ENCODE peak calls at places on chromosomes 3 and 15, in seven cellular contexts. One of them, this sample, is unnamed.

GRCh38 chr15:78931439-78931981 is 13.3 kb downstream of the CTSH start:
- DNase-seq in activated T-helper 1 cell treated with Interleukin-2 at 50 U/mL for 16 hours: no peak
- DNase-seq in CD4-positive, CD25-positive, alpha-beta regulatory T cell: no peak
- DNase-seq in caudate nucleus: no peak
- DNase-seq in substantia nigra: no peak
- DNase-seq in HEK293T: no peak
- DNase-seq in lower lobe of right lung: no peak
- DNase-seq in this sample: no peak

GRCh38 chr15:89802231-89802928 is 12.3 kb downstream of the ANPEP start:
- DNase-seq in caudate nucleus: no peak
- DNase-seq in CD4-positive, CD25-positive, alpha-beta regulatory T cell: no peak
- DNase-seq in HEK293T: no peak
- DNase-seq in substantia nigra: no peak
- DNase-seq in lower lobe of right lung: no peak
- DNase-seq in activated T-helper 1 cell treated with Interleukin-2 at 50 U/mL for 16 hours: no peak
- DNase-seq in this sample: no peak

GRCh38 chr3:74420538-74421128 is 193.8 kb downstream of the CNTN3 start:
- DNase-seq in activated T-helper 1 cell treated with Interleukin-2 at 50 U/mL for 16 hours: no peak
- DNase-seq in lower lobe of right lung: no peak
- DNase-seq in HEK293T: no peak
- DNase-seq in caudate nucleus: no peak
- DNase-seq in CD4-positive, CD25-positive, alpha-beta regulatory T cell: no peak
- DNase-seq in substantia nigra: no peak
- DNase-seq in this sample: no peak

GRCh38 chr3:33911525-33912322 is 113.3 kb downstream of the PDCD6IP start:
- DNase-seq in caudate nucleus: no peak
- DNase-seq in substantia nigra: no peak
- DNase-seq in HEK293T: no peak
- DNase-seq in lower lobe of right lung: no peak
- DNase-seq in activated T-helper 1 cell treated with Interleukin-2 at 50 U/mL for 16 hours: no peak
- DNase-seq in CD4-positive, CD25-positive, alpha-beta regulatory T cell: no peak
- DNase-seq in this sample: no peak

GRCh38 chr3:116886202-116886893 is 176.8 kb downstream of the TUSC7 start:
- DNase-seq in CD4-positive, CD25-positive, alpha-beta regulatory T cell: no peak
- DNase-seq in lower lobe of right lung: no peak
- DNase-seq in activated T-helper 1 cell treated with Interleukin-2 at 50 U/mL for 16 hours: no peak
- DNase-seq in substantia nigra: no peak
- DNase-seq in caudate nucleus: no peak
- DNase-seq in HEK293T: no peak
- DNase-seq in this sample: no peak

GRCh38 chr15:81292516-81293001 is 31.4 kb downstream of the STARD5 start:
- DNase-seq in CD4-positive, CD25-positive, alpha-beta regulatory T cell: peak
- DNase-seq in HEK293T: no peak
- DNase-seq in substantia nigra: no peak
- DNase-seq in activated T-helper 1 cell treated with Interleukin-2 at 50 U/mL for 16 hours: no peak
- DNase-seq in lower lobe of right lung: no peak
- DNase-seq in caudate nucleus: no peak
- DNase-seq in this sample: no peak

GRCh38 chr15:38551720-38552627 is 12.6 kb downstream of the RASGRP1 start:
- DNase-seq in substantia nigra: no peak
- DNase-seq in activated T-helper 1 cell treated with Interleukin-2 at 50 U/mL for 16 hours: no peak
- DNase-seq in caudate nucleus: no peak
- DNase-seq in CD4-positive, CD25-positive, alpha-beta regulatory T cell: no peak
- DNase-seq in HEK293T: no peak
- DNase-seq in lower lobe of right lung: no peak
- DNase-seq in this sample: peak

GRCh38 chr3:54917862-54918261 is 10.0 kb downstream of the LRTM1 start:
- DNase-seq in activated T-helper 1 cell treated with Interleukin-2 at 50 U/mL for 16 hours: no peak
- DNase-seq in CD4-positive, CD25-positive, alpha-beta regulatory T cell: no peak
- DNase-seq in lower lobe of right lung: no peak
- DNase-seq in caudate nucleus: no peak
- DNase-seq in HEK293T: no peak
- DNase-seq in substantia nigra: no peak
- DNase-seq in this sample: no peak

GRCh38 chr15:99106417-99107220 is 1.7 kb downstream of the SYNM start:
- DNase-seq in HEK293T: no peak
- DNase-seq in substantia nigra: no peak
- DNase-seq in caudate nucleus: no peak
- DNase-seq in CD4-positive, CD25-positive, alpha-beta regulatory T cell: no peak
- DNase-seq in activated T-helper 1 cell treated with Interleukin-2 at 50 U/mL for 16 hours: no peak
- DNase-seq in lower lobe of right lung: peak
- DNase-seq in this sample: peak

GRCh38 chr3:179068779-179069530 is 2.7 kb downstream of the ZMAT3 start:
- DNase-seq in caudate nucleus: peak
- DNase-seq in substantia nigra: no peak
- DNase-seq in CD4-positive, CD25-positive, alpha-beta regulatory T cell: peak
- DNase-seq in HEK293T: no peak
- DNase-seq in lower lobe of right lung: no peak
- DNase-seq in activated T-helper 1 cell treated with Interleukin-2 at 50 U/mL for 16 hours: no peak
- DNase-seq in this sample: peak

GRCh38 chr3:136353461-136353860 is 103.3 kb downstream of the PCCB start:
- DNase-seq in lower lobe of right lung: no peak
- DNase-seq in CD4-positive, CD25-positive, alpha-beta regulatory T cell: no peak
- DNase-seq in caudate nucleus: no peak
- DNase-seq in activated T-helper 1 cell treated with Interleukin-2 at 50 U/mL for 16 hours: no peak
- DNase-seq in substantia nigra: no peak
- DNase-seq in HEK293T: no peak
- DNase-seq in this sample: peak

GRCh38 chr3:41819200-41819599 is 142.7 kb downstream of the ULK4 start:
- DNase-seq in substantia nigra: no peak
- DNase-seq in activated T-helper 1 cell treated with Interleukin-2 at 50 U/mL for 16 hours: no peak
- DNase-seq in CD4-positive, CD25-positive, alpha-beta regulatory T cell: no peak
- DNase-seq in lower lobe of right lung: no peak
- DNase-seq in HEK293T: no peak
- DNase-seq in caudate nucleus: no peak
- DNase-seq in this sample: no peak

GRCh38 chr3:127370906-127371305 is 83.1 kb upstream of the PRR20G start:
- DNase-seq in caudate nucleus: no peak
- DNase-seq in HEK293T: no peak
- DNase-seq in activated T-helper 1 cell treated with Interleukin-2 at 50 U/mL for 16 hours: no peak
- DNase-seq in CD4-positive, CD25-positive, alpha-beta regulatory T cell: no peak
- DNase-seq in lower lobe of right lung: no peak
- DNase-seq in substantia nigra: no peak
- DNase-seq in this sample: no peak

GRCh38 chr3:184169896-184170875 is 4.5 kb upstream of the AP2M1 start:
- DNase-seq in substantia nigra: no peak
- DNase-seq in HEK293T: no peak
- DNase-seq in lower lobe of right lung: no peak
- DNase-seq in activated T-helper 1 cell treated with Interleukin-2 at 50 U/mL for 16 hours: no peak
- DNase-seq in CD4-positive, CD25-positive, alpha-beta regulatory T cell: no peak
- DNase-seq in caudate nucleus: no peak
- DNase-seq in this sample: no peak

GRCh38 chr3:122961146-122961545 is 66.4 kb downstream of the SEMA5B start:
- DNase-seq in lower lobe of right lung: no peak
- DNase-seq in caudate nucleus: no peak
- DNase-seq in activated T-helper 1 cell treated with Interleukin-2 at 50 U/mL for 16 hours: no peak
- DNase-seq in HEK293T: no peak
- DNase-seq in CD4-positive, CD25-positive, alpha-beta regulatory T cell: no peak
- DNase-seq in substantia nigra: no peak
- DNase-seq in this sample: no peak

GRCh38 chr3:195249858-195250464 is 21.0 kb downstream of the XXYLT1 start:
- DNase-seq in substantia nigra: no peak
- DNase-seq in activated T-helper 1 cell treated with Interleukin-2 at 50 U/mL for 16 hours: no peak
- DNase-seq in CD4-positive, CD25-positive, alpha-beta regulatory T cell: no peak
- DNase-seq in HEK293T: no peak
- DNase-seq in caudate nucleus: no peak
- DNase-seq in lower lobe of right lung: no peak
- DNase-seq in this sample: no peak

GRCh38 chr3:112358311-112358780 is 25.4 kb downstream of the CD200 start:
- DNase-seq in caudate nucleus: no peak
- DNase-seq in HEK293T: no peak
- DNase-seq in activated T-helper 1 cell treated with Interleukin-2 at 50 U/mL for 16 hours: no peak
- DNase-seq in lower lobe of right lung: no peak
- DNase-seq in CD4-positive, CD25-positive, alpha-beta regulatory T cell: no peak
- DNase-seq in substantia nigra: no peak
- DNase-seq in this sample: no peak

GRCh38 chr3:120451670-120452220 is 953 bp upstream of the FSTL1 start:
- DNase-seq in HEK293T: no peak
- DNase-seq in caudate nucleus: no peak
- DNase-seq in activated T-helper 1 cell treated with Interleukin-2 at 50 U/mL for 16 hours: no peak
- DNase-seq in substantia nigra: no peak
- DNase-seq in lower lobe of right lung: no peak
- DNase-seq in CD4-positive, CD25-positive, alpha-beta regulatory T cell: no peak
- DNase-seq in this sample: no peak

GRCh38 chr3:138727371-138727770 is 107.4 kb downstream of the PIK3CB start:
- DNase-seq in lower lobe of right lung: no peak
- DNase-seq in caudate nucleus: no peak
- DNase-seq in HEK293T: no peak
- DNase-seq in CD4-positive, CD25-positive, alpha-beta regulatory T cell: no peak
- DNase-seq in activated T-helper 1 cell treated with Interleukin-2 at 50 U/mL for 16 hours: no peak
- DNase-seq in substantia nigra: no peak
- DNase-seq in this sample: no peak

GRCh38 chr15:91413142-91413541 is 313.1 kb downstream of the SV2B start:
- DNase-seq in substantia nigra: no peak
- DNase-seq in caudate nucleus: no peak
- DNase-seq in lower lobe of right lung: no peak
- DNase-seq in HEK293T: no peak
- DNase-seq in activated T-helper 1 cell treated with Interleukin-2 at 50 U/mL for 16 hours: no peak
- DNase-seq in CD4-positive, CD25-positive, alpha-beta regulatory T cell: no peak
- DNase-seq in this sample: no peak

GRCh38 chr3:13563321-13563720 is 14.4 kb downstream of the FBLN2 start:
- DNase-seq in HEK293T: no peak
- DNase-seq in CD4-positive, CD25-positive, alpha-beta regulatory T cell: no peak
- DNase-seq in activated T-helper 1 cell treated with Interleukin-2 at 50 U/mL for 16 hours: no peak
- DNase-seq in lower lobe of right lung: no peak
- DNase-seq in caudate nucleus: no peak
- DNase-seq in substantia nigra: no peak
- DNase-seq in this sample: no peak

GRCh38 chr15:89401636-89402252 is 67.1 kb upstream of the POLG start:
- DNase-seq in HEK293T: no peak
- DNase-seq in caudate nucleus: no peak
- DNase-seq in substantia nigra: no peak
- DNase-seq in CD4-positive, CD25-positive, alpha-beta regulatory T cell: no peak
- DNase-seq in lower lobe of right lung: no peak
- DNase-seq in activated T-helper 1 cell treated with Interleukin-2 at 50 U/mL for 16 hours: no peak
- DNase-seq in this sample: no peak

GRCh38 chr15:92616621-92617179 is 38.9 kb downstream of the FAM174B start:
- DNase-seq in HEK293T: no peak
- DNase-seq in CD4-positive, CD25-positive, alpha-beta regulatory T cell: no peak
- DNase-seq in lower lobe of right lung: no peak
- DNase-seq in activated T-helper 1 cell treated with Interleukin-2 at 50 U/mL for 16 hours: no peak
- DNase-seq in caudate nucleus: no peak
- DNase-seq in substantia nigra: no peak
- DNase-seq in this sample: no peak

GRCh38 chr3:171966533-171967136 is 72.7 kb upstream of the FNDC3B start:
- DNase-seq in HEK293T: no peak
- DNase-seq in lower lobe of right lung: no peak
- DNase-seq in caudate nucleus: no peak
- DNase-seq in CD4-positive, CD25-positive, alpha-beta regulatory T cell: no peak
- DNase-seq in activated T-helper 1 cell treated with Interleukin-2 at 50 U/mL for 16 hours: no peak
- DNase-seq in substantia nigra: no peak
- DNase-seq in this sample: no peak

GRCh38 chr3:120648290-120648689 is 33.7 kb downstream of the HGD start:
- DNase-seq in caudate nucleus: no peak
- DNase-seq in HEK293T: no peak
- DNase-seq in substantia nigra: no peak
- DNase-seq in lower lobe of right lung: no peak
- DNase-seq in CD4-positive, CD25-positive, alpha-beta regulatory T cell: no peak
- DNase-seq in activated T-helper 1 cell treated with Interleukin-2 at 50 U/mL for 16 hours: no peak
- DNase-seq in this sample: no peak

GRCh38 chr3:169260296-169260695 is 403.2 kb downstream of the MECOM start:
- DNase-seq in HEK293T: no peak
- DNase-seq in lower lobe of right lung: no peak
- DNase-seq in substantia nigra: no peak
- DNase-seq in caudate nucleus: no peak
- DNase-seq in CD4-positive, CD25-positive, alpha-beta regulatory T cell: no peak
- DNase-seq in activated T-helper 1 cell treated with Interleukin-2 at 50 U/mL for 16 hours: no peak
- DNase-seq in this sample: no peak

GRCh38 chr3:108513961-108514360 is 3.6 kb upstream of the MYH15 start:
- DNase-seq in lower lobe of right lung: no peak
- DNase-seq in CD4-positive, CD25-positive, alpha-beta regulatory T cell: no peak
- DNase-seq in substantia nigra: no peak
- DNase-seq in HEK293T: no peak
- DNase-seq in caudate nucleus: no peak
- DNase-seq in activated T-helper 1 cell treated with Interleukin-2 at 50 U/mL for 16 hours: no peak
- DNase-seq in this sample: no peak

GRCh38 chr3:112412494-112412893 is 79.5 kb downstream of the CD200 start:
- DNase-seq in lower lobe of right lung: no peak
- DNase-seq in substantia nigra: no peak
- DNase-seq in HEK293T: no peak
- DNase-seq in CD4-positive, CD25-positive, alpha-beta regulatory T cell: no peak
- DNase-seq in caudate nucleus: no peak
- DNase-seq in activated T-helper 1 cell treated with Interleukin-2 at 50 U/mL for 16 hours: no peak
- DNase-seq in this sample: no peak

GRCh38 chr15:62818691-62819090 is 223.9 kb upstream of the TPM1 start:
- DNase-seq in substantia nigra: no peak
- DNase-seq in CD4-positive, CD25-positive, alpha-beta regulatory T cell: no peak
- DNase-seq in caudate nucleus: no peak
- DNase-seq in HEK293T: no peak
- DNase-seq in activated T-helper 1 cell treated with Interleukin-2 at 50 U/mL for 16 hours: no peak
- DNase-seq in lower lobe of right lung: no peak
- DNase-seq in this sample: no peak

GRCh38 chr3:149736180-149737100 is 15.8 kb downstream of the COMMD2 start:
- DNase-seq in lower lobe of right lung: no peak
- DNase-seq in CD4-positive, CD25-positive, alpha-beta regulatory T cell: no peak
- DNase-seq in HEK293T: no peak
- DNase-seq in activated T-helper 1 cell treated with Interleukin-2 at 50 U/mL for 16 hours: no peak
- DNase-seq in substantia nigra: no peak
- DNase-seq in caudate nucleus: no peak
- DNase-seq in this sample: no peak

GRCh38 chr15:31402003-31402402 is 75.4 kb downstream of the KLF13 start:
- DNase-seq in CD4-positive, CD25-positive, alpha-beta regulatory T cell: no peak
- DNase-seq in activated T-helper 1 cell treated with Interleukin-2 at 50 U/mL for 16 hours: no peak
- DNase-seq in caudate nucleus: no peak
- DNase-seq in substantia nigra: no peak
- DNase-seq in lower lobe of right lung: no peak
- DNase-seq in HEK293T: no peak
- DNase-seq in this sample: no peak

GRCh38 chr15:90336705-90337141 is 15.4 kb upstream of the ZNF774 start:
- DNase-seq in substantia nigra: no peak
- DNase-seq in activated T-helper 1 cell treated with Interleukin-2 at 50 U/mL for 16 hours: no peak
- DNase-seq in CD4-positive, CD25-positive, alpha-beta regulatory T cell: no peak
- DNase-seq in caudate nucleus: no peak
- DNase-seq in lower lobe of right lung: peak
- DNase-seq in HEK293T: no peak
- DNase-seq in this sample: peak

GRCh38 chr3:124639406-124640237 is 90.6 kb upstream of the UMPS start:
- DNase-seq in CD4-positive, CD25-positive, alpha-beta regulatory T cell: no peak
- DNase-seq in substantia nigra: no peak
- DNase-seq in caudate nucleus: no peak
- DNase-seq in lower lobe of right lung: no peak
- DNase-seq in activated T-helper 1 cell treated with Interleukin-2 at 50 U/mL for 16 hours: no peak
- DNase-seq in HEK293T: no peak
- DNase-seq in this sample: peak

GRCh38 chr3:74850381-74850780 is 235.9 kb upstream of the CNTN3 start:
- DNase-seq in substantia nigra: no peak
- DNase-seq in lower lobe of right lung: no peak
- DNase-seq in activated T-helper 1 cell treated with Interleukin-2 at 50 U/mL for 16 hours: no peak
- DNase-seq in caudate nucleus: no peak
- DNase-seq in HEK293T: no peak
- DNase-seq in CD4-positive, CD25-positive, alpha-beta regulatory T cell: no peak
- DNase-seq in this sample: no peak

This sample was measured in Jurkat, Clone E6-1.